ENCODE peak calls at places on chromosomes 2 and 18, in nine cellular contexts. B is HCEC 1CT; H is thyroid gland; I is EH; J is DMS79; E is CD8-positive, alpha-beta T cell; W is NCI-H1092; T is NCI-H774; V is activated T-cell treated with anti-CD3 and anti-CD28 coated beads, Interleukin-2, amount 50 U/mL, for 72 hours. S is an unnamed sample.

GRCh38 chr2:23828256-23828980 is 98.5 kb downstream of the ATAD2B start:
- DNase-seq in B (no peak), I (peak), J (no peak), H (no peak), W (no peak), V (no peak), E (no peak), T (no peak), S (no peak)

GRCh38 chr2:30165617-30166016 is 18.8 kb downstream of the YPEL5 start:
- DNase-seq in W (no peak), T (peak), B (no peak), H (peak), V (no peak), J (no peak), E (no peak), I (no peak), S (no peak)

GRCh38 chr2:151009437-151010175 is 252.1 kb downstream of the RBM43 start:
- DNase-seq in V (no peak), T (no peak), W (no peak), H (peak), I (no peak), B (no peak), J (no peak), E (no peak), S (no peak)

GRCh38 chr2:215751200-215751910 is 262.0 kb downstream of the MREG start:
- DNase-seq in J (no peak), B (peak), I (peak), T (no peak), W (no peak), V (no peak), E (no peak), H (no peak), S (peak)

GRCh38 chr2:52510432-52510831 is 1257.2 kb upstream of the CHAC2 start:
- DNase-seq in T (no peak), H (no peak), I (no peak), V (no peak), W (no peak), J (no peak), E (no peak), B (no peak), S (no peak)

GRCh38 chr18:44507729-44508325 is 172.9 kb upstream of the SETBP1 start:
- DNase-seq in T (no peak), I (no peak), B (no peak), J (no peak), E (peak), H (peak), W (no peak), V (peak), S (no peak)

GRCh38 chr2:47028171-47028570 is 112.6 kb upstream of the MCFD2 start:
- DNase-seq in I (no peak), W (no peak), E (no peak), V (no peak), J (no peak), H (no peak), T (no peak), B (no peak), S (no peak)

GRCh38 chr2:160736148-160736547 is 242.5 kb upstream of the RBMS1 start:
- DNase-seq in B (no peak), T (no peak), H (no peak), W (no peak), V (no peak), E (no peak), I (no peak), J (no peak), S (no peak)

GRCh38 chr2:20488782-20489181 is 41.9 kb downstream of the RHOB start:
- DNase-seq in I (no peak), H (no peak), V (no peak), W (no peak), J (no peak), T (no peak), E (no peak), B (no peak), S (no peak)

GRCh38 chr2:171431677-171432167 is 2.1 kb downstream of the METTL8 start:
- DNase-seq in J (no peak), I (no peak), V (no peak), H (no peak), E (no peak), T (no peak), W (no peak), B (no peak), S (no peak)

GRCh38 chr18:56728741-56729140 is 77.6 kb downstream of the WDR7 start:
- DNase-seq in I (no peak), J (no peak), H (no peak), T (no peak), B (no peak), W (no peak), V (no peak), E (no peak), S (no peak)

GRCh38 chr2:86584164-86584913 is 21.1 kb upstream of the CHMP3 start:
- DNase-seq in H (no peak), W (no peak), I (peak), V (peak), T (no peak), B (no peak), J (no peak), E (no peak), S (peak)

GRCh38 chr2:59655809-59656208 is 897.6 kb downstream of the BCL11A start:
- DNase-seq in W (no peak), E (no peak), H (no peak), T (no peak), I (no peak), V (no peak), J (no peak), B (no peak), S (no peak)

GRCh38 chr18:22591231-22591630 is 173.5 kb upstream of the CTAGE1 start:
- DNase-seq in V (no peak), B (no peak), W (no peak), T (no peak), J (no peak), I (peak), H (no peak), E (no peak), S (no peak)

GRCh38 chr18:63783394-63783793 is 8.2 kb downstream of the SERPINB7 start:
- DNase-seq in I (no peak), J (no peak), E (no peak), W (no peak), T (no peak), B (no peak), H (no peak), V (no peak), S (no peak)

GRCh38 chr2:15718103-15718943 is 126.7 kb downstream of the DDX1 start:
- DNase-seq in H (no peak), E (no peak), W (no peak), T (no peak), B (no peak), J (no peak), V (no peak), I (no peak), S (no peak)

GRCh38 chr2:201237486-201238241 is 22.7 kb upstream of the CASP8 start:
- DNase-seq in V (no peak), B (no peak), J (no peak), W (no peak), E (no peak), T (no peak), I (no peak), H (no peak), S (no peak)

GRCh38 chr2:178306351-178307073 is 112.2 kb downstream of the OSBPL6 start:
- DNase-seq in E (no peak), I (peak), W (peak), B (peak), V (peak), T (peak), J (peak), H (peak), S (peak)

S was measured in ELR.